ENCODE peak calls at places on chromosomes 2 and 18, in ten cellular contexts. B is MM.1S; H is fibroblast of the aortic adventitia; O is HL-60; N is adrenal gland; V is neural progenitor cell; K is GM12865; S is IMR-90; G is CD8-positive, alpha-beta T cell; C is cardiac fibroblast. F is an unnamed sample.

GRCh38 chr18:58117685-58118403 is 73.8 kb downstream of the NEDD4L start:
- DNase-seq in B (no peak), H (peak; percentile 73), O (no peak), N (peak; percentile 86), V (no peak), K (no peak), S (peak; percentile 98), G (no peak), C (peak; percentile 84), F (peak; percentile 91)

GRCh38 chr2:23954325-23955014 is 14.2 kb downstream of the UBXN2A start:
- DNase-seq in B (peak; percentile 35), H (peak; percentile 69), O (no peak), N (no peak), V (no peak), K (peak; percentile 41), S (no peak), G (no peak), C (no peak), F (no peak)

GRCh38 chr2:176239016-176239415 is 30.2 kb upstream of the MTX2 start:
- DNase-seq in B (no peak), H (no peak), O (no peak), N (no peak), V (no peak), K (no peak), S (no peak), G (no peak), C (no peak), F (no peak)

GRCh38 chr2:30336978-30337841 is 105.9 kb downstream of the LBH start:
- DNase-seq in B (peak; percentile 94), H (no peak), O (no peak), N (no peak), V (no peak), K (peak; percentile 96), S (peak; percentile 36), G (peak; percentile 30), C (no peak), F (no peak)

GRCh38 chr2:236242057-236242495 is 22.1 kb downstream of the ASB18 start:
- DNase-seq in B (no peak), H (no peak), O (no peak), N (no peak), V (no peak), K (no peak), S (no peak), G (no peak), C (no peak), F (no peak)

GRCh38 chr2:166067204-166067603 is 60.6 kb downstream of the SCN1A start:
- DNase-seq in B (no peak), H (no peak), O (no peak), N (no peak), V (no peak), K (no peak), S (no peak), G (no peak), C (peak; percentile 77), F (peak; percentile 33)

GRCh38 chr2:176167398-176167797 is 10.3 kb downstream of the HOXD3 start:
- DNase-seq in B (no peak), H (no peak), O (no peak), N (no peak), V (no peak), K (no peak), S (no peak), G (no peak), C (no peak), F (no peak)

GRCh38 chr2:27638709-27639108 is 9.9 kb downstream of the GPN1 start:
- DNase-seq in B (no peak), H (peak; percentile 25), O (no peak), N (no peak), V (no peak), K (no peak), S (peak; percentile 90), G (no peak), C (peak; percentile 70), F (peak; percentile 54)

GRCh38 chr2:47227532-47228166 is 72.5 kb upstream of the STPG4 start:
- DNase-seq in B (no peak), H (no peak), O (no peak), N (no peak), V (peak; percentile 49), K (no peak), S (no peak), G (no peak), C (no peak), F (no peak)

GRCh38 chr2:71884303-71885042 is 263.2 kb downstream of the CYP26B1 start:
- DNase-seq in B (no peak), H (peak; percentile 85), O (peak; percentile 56), N (peak; percentile 85), V (no peak), K (no peak), S (peak; percentile 57), G (no peak), C (peak; percentile 95), F (peak; percentile 84)

GRCh38 chr2:11073251-11073650 is 82.0 kb upstream of the SLC66A3 start:
- DNase-seq in B (no peak), H (peak; percentile 13), O (no peak), N (peak; percentile 58), V (peak; percentile 85), K (peak; percentile 30), S (peak; percentile 50), G (no peak), C (peak; percentile 23), F (peak; percentile 21)

GRCh38 chr2:216034065-216034464 is 20.7 kb upstream of the MREG start:
- DNase-seq in B (peak; percentile 76), H (peak; percentile 81), O (peak; percentile 55), N (peak; percentile 90), V (peak; percentile 60), K (peak; percentile 94), S (peak; percentile 77), G (peak; percentile 74), C (peak; percentile 92), F (peak; percentile 84)

GRCh38 chr2:230668184-230668938 is 44.3 kb upstream of the CAB39 start:
- DNase-seq in B (peak; percentile 94), H (no peak), O (peak; percentile 79), N (peak; percentile 56), V (peak; percentile 26), K (peak; percentile 90), S (peak; percentile 74), G (no peak), C (peak; percentile 24), F (peak; percentile 74)

GRCh38 chr2:127698553-127699355 is 2.5 kb upstream of the SFT2D3 start:
- DNase-seq in B (no peak), H (no peak), O (no peak), N (no peak), V (no peak), K (no peak), S (no peak), G (no peak), C (no peak), F (no peak)

GRCh38 chr18:35485852-35486251 is 11.9 kb downstream of the INO80C start:
- DNase-seq in B (no peak), H (no peak), O (no peak), N (no peak), V (no peak), K (no peak), S (no peak), G (no peak), C (no peak), F (no peak)

GRCh38 chr2:65396348-65397026 is 35.9 kb downstream of the SPRED2 start:
- DNase-seq in B (no peak), H (peak; percentile 88), O (no peak), N (no peak), V (no peak), K (no peak), S (peak; percentile 57), G (no peak), C (peak; percentile 70), F (peak; percentile 64)

GRCh38 chr2:159905901-159906300 is 107.9 kb upstream of the CD302 start:
- DNase-seq in B (no peak), H (no peak), O (no peak), N (no peak), V (no peak), K (no peak), S (no peak), G (no peak), C (no peak), F (no peak)

GRCh38 chr2:113227290-113227689 is 51.4 kb downstream of the PAX8 start:
- DNase-seq in B (no peak), H (no peak), O (no peak), N (no peak), V (no peak), K (no peak), S (no peak), G (no peak), C (no peak), F (no peak)
- TF ChIP-seq CTCF in B (no peak), H (no peak), O (no peak), N (no peak), V (no peak), K (no peak), S (peak; percentile 26), G (no peak), C (no peak), F (no peak)

GRCh38 chr2:226800941-226801784 is 1.5 kb upstream of the IRS1 start:
- DNase-seq in B (peak; percentile 89), H (no peak), O (no peak), N (peak; percentile 95), V (peak; percentile 91), K (peak; percentile 88), S (peak; percentile 79), G (peak; percentile 60), C (peak; percentile 76), F (peak; percentile 80)
- H3K4me3 ChIP-seq in B (peak overlapping the region; percentile 60), H (no peak overlapping the region), O (no peak overlapping the region), N (no peak overlapping the region), V (peak overlapping the region; percentile 62), K (peak overlapping the region; percentile 69), S (peak overlapping the region; percentile 78), G (peak overlapping the region; percentile 90), C (peak overlapping the region; percentile 21), F (peak overlapping the region; percentile 50)

GRCh38 chr2:3517948-3518495 is 1.3 kb downstream of the ADI1 start:
- DNase-seq in B (no peak), H (no peak), O (no peak), N (no peak), V (no peak), K (no peak), S (no peak), G (no peak), C (no peak), F (no peak)
- TF ChIP-seq CTCF in B (no peak), H (no peak), O (no peak), N (no peak), V (no peak), K (no peak), S (no peak), G (no peak), C (no peak), F (no peak)

GRCh38 chr2:220106065-220106464 is 478.6 kb downstream of the SLC4A3 start:
- DNase-seq in B (no peak), H (peak; percentile 53), O (no peak), N (no peak), V (no peak), K (no peak), S (no peak), G (no peak), C (no peak), F (peak; percentile 73)

GRCh38 chr2:220103596-220103995 is 476.2 kb downstream of the SLC4A3 start:
- DNase-seq in B (no peak), H (no peak), O (no peak), N (no peak), V (no peak), K (no peak), S (no peak), G (no peak), C (no peak), F (no peak)

GRCh38 chr2:220107380-220107791 is 480.0 kb downstream of the SLC4A3 start:
- DNase-seq in B (no peak), H (no peak), O (no peak), N (no peak), V (no peak), K (no peak), S (peak; percentile 21), G (no peak), C (no peak), F (no peak)

GRCh38 chr2:220104871-220105351 is 477.5 kb downstream of the SLC4A3 start:
- DNase-seq in B (no peak), H (peak; percentile 95), O (no peak), N (no peak), V (peak; percentile 49), K (no peak), S (peak; percentile 91), G (no peak), C (peak; percentile 69), F (peak; percentile 83)

GRCh38 chr2:220101902-220102301 is 474.5 kb downstream of the SLC4A3 start:
- DNase-seq in B (no peak), H (no peak), O (no peak), N (no peak), V (no peak), K (no peak), S (no peak), G (no peak), C (no peak), F (no peak)
- H3K4me3 ChIP-seq in B (no peak overlapping the region), H (no peak overlapping the region), O (no peak overlapping the region), N (no peak overlapping the region), V (no peak overlapping the region), K (no peak overlapping the region), S (no peak overlapping the region), G (no peak overlapping the region), C (no peak overlapping the region), F (no peak overlapping the region)

F was measured in epithelial cell of esophagus.